ENCODE peak calls at places on chromosomes 3 and 15, in five cellular contexts. G, U, T, M and L are unnamed samples.

GRCh38 chr15:40957041-40957555 is 3.8 kb downstream of the CHAC1 start:
- DNase-seq in G (no peak), U (no peak), T (no peak), M (no peak), L (no peak)

GRCh38 chr3:18027161-18027939 is 284.9 kb upstream of the TBC1D5 start:
- DNase-seq in G (no peak), U (no peak), T (no peak), M (no peak), L (no peak)

GRCh38 chr15:70092462-70092850 is 5.3 kb downstream of the TLE3 start:
- DNase-seq in G (no peak), U (no peak), T (no peak), M (peak), L (no peak)

GRCh38 chr15:59208850-59209249 is 2.2 kb downstream of the LDHAL6B start:
- DNase-seq in G (no peak), U (no peak), T (no peak), M (no peak), L (no peak)

GRCh38 chr15:38217788-38218609 is 34.6 kb upstream of the SPRED1 start:
- DNase-seq in G (no peak), U (no peak), T (no peak), M (no peak), L (no peak)

GRCh38 chr3:170244566-170244965 is 22.3 kb downstream of the PRKCI start:
- DNase-seq in G (no peak), U (no peak), T (no peak), M (no peak), L (no peak)

GRCh38 chr3:118932822-118933558 is 101.7 kb downstream of the IGSF11 start:
- DNase-seq in G (no peak), U (peak), T (no peak), M (no peak), L (no peak)

GRCh38 chr3:4222574-4222973 is 80.6 kb upstream of the SETMAR start:
- DNase-seq in G (no peak), U (no peak), T (no peak), M (no peak), L (no peak)

GRCh38 chr15:77504310-77504709 is 83.6 kb downstream of the HMG20A start:
- DNase-seq in G (no peak), U (peak), T (no peak), M (no peak), L (no peak)

GRCh38 chr3:13209334-13209733 is 136.1 kb upstream of the IQSEC1 start:
- DNase-seq in G (no peak), U (no peak), T (no peak), M (no peak), L (no peak)

GRCh38 chr3:150975096-150975991 is 2.8 kb upstream of the CLRN1 start:
- DNase-seq in G (no peak), U (no peak), T (no peak), M (no peak), L (no peak)

GRCh38 chr3:22713936-22714335 is 489.2 kb upstream of the UBE2E2 start:
- DNase-seq in G (no peak), U (no peak), T (no peak), M (no peak), L (no peak)

GRCh38 chr3:54994026-54994626 is 66.3 kb upstream of the LRTM1 start:
- DNase-seq in G (no peak), U (no peak), T (no peak), M (no peak), L (no peak)

GRCh38 chr3:183073839-183074615 is 25.3 kb downstream of the MCCC1 start:
- DNase-seq in G (no peak), U (no peak), T (no peak), M (no peak), L (no peak)

GRCh38 chr3:195911041-195911945 is 2.9 kb upstream of the TNK2 start:
- DNase-seq in G (no peak), U (no peak), T (no peak), M (peak), L (no peak)

GRCh38 chr3:172323894-172324590 is 124.2 kb downstream of the GHSR start:
- DNase-seq in G (no peak), U (no peak), T (no peak), M (no peak), L (no peak)

GRCh38 chr15:87287156-87287555 is 969.4 kb downstream of the NTRK3 start:
- DNase-seq in G (no peak), U (no peak), T (no peak), M (no peak), L (no peak)